ENCODE peak calls at places on chromosomes 4 and X, in eight cellular contexts. One of them, this sample, is unnamed.

GRCh38 chr4:128591482-128591881 is 218.0 kb upstream of the JADE1 start:
- DNase-seq in left colon: no peak
- DNase-seq in kidney tubule cell: no peak
- DNase-seq in lung: no peak
- DNase-seq in AG08395: no peak
- DNase-seq in NCI-H345: no peak
- DNase-seq in smooth muscle cell of the brain vasculature: no peak
- DNase-seq in nephron progenitor cell: no peak
- DNase-seq in this sample: no peak

GRCh38 chr4:150268444-150268843 is 190.2 kb downstream of the DCLK2 start:
- DNase-seq in NCI-H345: no peak
- DNase-seq in kidney tubule cell: no peak
- DNase-seq in lung: no peak
- DNase-seq in left colon: no peak
- DNase-seq in AG08395: no peak
- DNase-seq in smooth muscle cell of the brain vasculature: peak; percentile 31
- DNase-seq in nephron progenitor cell: no peak
- DNase-seq in this sample: no peak

GRCh38 chr4:182917182-182918043 is at the start of gene DCTD:
- DNase-seq in AG08395: peak; percentile 80
- DNase-seq in left colon: peak; percentile 88
- DNase-seq in kidney tubule cell: peak; percentile 81
- DNase-seq in nephron progenitor cell: peak; percentile 86
- DNase-seq in smooth muscle cell of the brain vasculature: no peak
- DNase-seq in NCI-H345: peak; percentile 60
- DNase-seq in lung: peak; percentile 75
- DNase-seq in this sample: peak; percentile 88

GRCh38 chrX:120463241-120463640 is 5.9 kb downstream of the LAMP2 start:
- DNase-seq in smooth muscle cell of the brain vasculature: no peak
- DNase-seq in kidney tubule cell: no peak
- DNase-seq in NCI-H345: no peak
- DNase-seq in left colon: no peak
- DNase-seq in AG08395: no peak
- DNase-seq in nephron progenitor cell: no peak
- DNase-seq in lung: peak; percentile 34
- DNase-seq in this sample: no peak

GRCh38 chr4:158067646-158068045 is 105.2 kb downstream of the GASK1B start:
- DNase-seq in smooth muscle cell of the brain vasculature: no peak
- DNase-seq in NCI-H345: no peak
- DNase-seq in kidney tubule cell: no peak
- DNase-seq in AG08395: peak; percentile 15
- DNase-seq in nephron progenitor cell: no peak
- DNase-seq in lung: no peak
- DNase-seq in left colon: no peak
- DNase-seq in this sample: no peak

GRCh38 chr4:83582289-83582756 is 46.4 kb downstream of the GPAT3 start:
- DNase-seq in left colon: peak; percentile 68
- DNase-seq in nephron progenitor cell: no peak
- DNase-seq in NCI-H345: peak; percentile 62
- DNase-seq in lung: peak; percentile 70
- DNase-seq in kidney tubule cell: peak; percentile 64
- DNase-seq in smooth muscle cell of the brain vasculature: no peak
- DNase-seq in AG08395: peak; percentile 25
- DNase-seq in this sample: no peak

GRCh38 chr4:53003959-53004358 is 141.8 kb downstream of the RASL11B start:
- DNase-seq in AG08395: no peak
- DNase-seq in kidney tubule cell: no peak
- DNase-seq in smooth muscle cell of the brain vasculature: no peak
- DNase-seq in NCI-H345: no peak
- DNase-seq in nephron progenitor cell: no peak
- DNase-seq in lung: no peak
- DNase-seq in left colon: no peak
- DNase-seq in this sample: no peak

GRCh38 chr4:7540654-7541413 is 106.1 kb upstream of the PSAPL1 start:
- DNase-seq in left colon: no peak
- DNase-seq in nephron progenitor cell: no peak
- DNase-seq in smooth muscle cell of the brain vasculature: no peak
- DNase-seq in NCI-H345: no peak
- DNase-seq in AG08395: no peak
- DNase-seq in kidney tubule cell: no peak
- DNase-seq in lung: no peak
- DNase-seq in this sample: no peak

GRCh38 chrX:68693481-68694410 is 46.3 kb downstream of the STARD8 start:
- DNase-seq in AG08395: peak; percentile 82
- DNase-seq in kidney tubule cell: peak; percentile 77
- DNase-seq in NCI-H345: no peak
- DNase-seq in left colon: peak; percentile 58
- DNase-seq in lung: peak; percentile 70
- DNase-seq in smooth muscle cell of the brain vasculature: no peak
- DNase-seq in nephron progenitor cell: peak; percentile 90
- DNase-seq in this sample: peak; percentile 56

GRCh38 chr4:26860922-26861433 is 337 bp downstream of the STIM2 start:
- DNase-seq in NCI-H345: peak; percentile 16
- DNase-seq in nephron progenitor cell: peak; percentile 74
- DNase-seq in smooth muscle cell of the brain vasculature: no peak
- DNase-seq in kidney tubule cell: peak; percentile 60
- DNase-seq in AG08395: peak; percentile 18
- DNase-seq in left colon: peak; percentile 69
- DNase-seq in lung: peak; percentile 36
- DNase-seq in this sample: peak; percentile 43

GRCh38 chr4:76950846-76951321 is 1.3 kb downstream of the SEPTIN11 start:
- DNase-seq in left colon: peak; percentile 28
- DNase-seq in smooth muscle cell of the brain vasculature: no peak
- DNase-seq in lung: peak; percentile 29
- DNase-seq in NCI-H345: no peak
- DNase-seq in AG08395: peak; percentile 46
- DNase-seq in nephron progenitor cell: peak; percentile 15
- DNase-seq in kidney tubule cell: peak; percentile 52
- DNase-seq in this sample: peak; percentile 18

GRCh38 chr4:79576480-79576803 is 168.4 kb upstream of the GK2 start:
- DNase-seq in smooth muscle cell of the brain vasculature: peak; percentile 4
- DNase-seq in NCI-H345: peak; percentile 30
- DNase-seq in kidney tubule cell: peak; percentile 7
- DNase-seq in nephron progenitor cell: peak; percentile 12
- DNase-seq in lung: no peak
- DNase-seq in AG08395: peak; percentile 28
- DNase-seq in left colon: peak; percentile 12
- DNase-seq in this sample: peak; percentile 14

GRCh38 chrX:115616943-115617563 is 56.1 kb downstream of the PLS3 start:
- DNase-seq in lung: no peak
- DNase-seq in smooth muscle cell of the brain vasculature: peak; percentile 57
- DNase-seq in NCI-H345: peak; percentile 4
- DNase-seq in AG08395: peak; percentile 10
- DNase-seq in nephron progenitor cell: no peak
- DNase-seq in kidney tubule cell: peak; percentile 65
- DNase-seq in left colon: no peak
- DNase-seq in this sample: peak; percentile 50

GRCh38 chr4:1211951-1212545 is 36.9 kb downstream of the CTBP1 start:
- DNase-seq in left colon: no peak
- DNase-seq in nephron progenitor cell: no peak
- DNase-seq in lung: no peak
- DNase-seq in NCI-H345: no peak
- DNase-seq in smooth muscle cell of the brain vasculature: no peak
- DNase-seq in AG08395: peak; percentile 29
- DNase-seq in kidney tubule cell: no peak
- DNase-seq in this sample: no peak

GRCh38 chrX:120768254-120768653 is 107.4 kb downstream of the CT47B1 start:
- DNase-seq in lung: no peak
- DNase-seq in smooth muscle cell of the brain vasculature: no peak
- DNase-seq in kidney tubule cell: no peak
- DNase-seq in NCI-H345: no peak
- DNase-seq in AG08395: no peak
- DNase-seq in nephron progenitor cell: no peak
- DNase-seq in left colon: no peak
- DNase-seq in this sample: no peak

GRCh38 chrX:37796805-37797204 is 16.9 kb downstream of the CYBB start:
- DNase-seq in smooth muscle cell of the brain vasculature: no peak
- DNase-seq in nephron progenitor cell: no peak
- DNase-seq in NCI-H345: no peak
- DNase-seq in left colon: no peak
- DNase-seq in lung: no peak
- DNase-seq in kidney tubule cell: peak; percentile 33
- DNase-seq in AG08395: no peak
- DNase-seq in this sample: no peak

GRCh38 chr4:99811850-99812249 is 4.8 kb upstream of the DAPP1 start:
- DNase-seq in smooth muscle cell of the brain vasculature: no peak
- DNase-seq in AG08395: no peak
- DNase-seq in lung: peak; percentile 34
- DNase-seq in left colon: peak; percentile 61
- DNase-seq in kidney tubule cell: peak; percentile 57
- DNase-seq in NCI-H345: no peak
- DNase-seq in nephron progenitor cell: no peak
- DNase-seq in this sample: peak; percentile 24

GRCh38 chrX:115889121-115889890 is 281.2 kb upstream of the AGTR2 start:
- DNase-seq in kidney tubule cell: no peak
- DNase-seq in lung: no peak
- DNase-seq in NCI-H345: no peak
- DNase-seq in nephron progenitor cell: no peak
- DNase-seq in left colon: peak; percentile 39
- DNase-seq in AG08395: no peak
- DNase-seq in smooth muscle cell of the brain vasculature: no peak
- DNase-seq in this sample: no peak

GRCh38 chrX:150455220-150455618 is 92.1 kb downstream of the MAMLD1 start:
- DNase-seq in NCI-H345: no peak
- DNase-seq in lung: no peak
- DNase-seq in left colon: no peak
- DNase-seq in kidney tubule cell: no peak
- DNase-seq in AG08395: no peak
- DNase-seq in nephron progenitor cell: no peak
- DNase-seq in smooth muscle cell of the brain vasculature: no peak
- DNase-seq in this sample: no peak

GRCh38 chr4:149765630-149766029 is 50.0 kb downstream of the IQCM start:
- DNase-seq in smooth muscle cell of the brain vasculature: no peak
- DNase-seq in left colon: no peak
- DNase-seq in nephron progenitor cell: no peak
- DNase-seq in kidney tubule cell: peak; percentile 85
- DNase-seq in AG08395: peak; percentile 61
- DNase-seq in NCI-H345: no peak
- DNase-seq in lung: no peak
- DNase-seq in this sample: no peak

GRCh38 chr4:144712775-144713174 is 66.8 kb downstream of the HHIP start:
- DNase-seq in smooth muscle cell of the brain vasculature: no peak
- DNase-seq in left colon: no peak
- DNase-seq in AG08395: no peak
- DNase-seq in kidney tubule cell: peak; percentile 51
- DNase-seq in nephron progenitor cell: no peak
- DNase-seq in NCI-H345: no peak
- DNase-seq in lung: no peak
- DNase-seq in this sample: no peak

This sample was measured in GM13976.